ENCODE peak calls at places on chromosomes 1 and 21, in ten cellular contexts. C, K, Q, V, O, P, G, T, X and F are unnamed samples.

GRCh38 chr1:109295712-109296415 is 10.9 kb downstream of the MYBPHL start:
- DNase-seq in C (no peak), K (no peak), Q (no peak), V (no peak), O (no peak), P (no peak), G (no peak), T (no peak), X (no peak), F (no peak)

GRCh38 chr21:43864313-43864805 is 664 bp upstream of the AGPAT3 start:
- DNase-seq in C (no peak), K (peak; percentile 71), Q (no peak), V (peak; percentile 56), O (peak; percentile 16), P (peak; percentile 33), G (peak; percentile 79), T (peak; percentile 76), X (peak; percentile 51), F (peak; percentile 29)

GRCh38 chr1:183879966-183880365 is 75.0 kb downstream of the RGL1 start:
- DNase-seq in C (no peak), K (no peak), Q (no peak), V (no peak), O (no peak), P (no peak), G (no peak), T (no peak), X (no peak), F (no peak)

GRCh38 chr1:202131956-202132821 is 9.5 kb downstream of the GPR37L1 start:
- DNase-seq in C (peak; percentile 63), K (no peak), Q (no peak), V (no peak), O (no peak), P (no peak), G (peak; percentile 76), T (peak; percentile 38), X (peak; percentile 77), F (no peak)

GRCh38 chr21:24118738-24119470 is 1488.4 kb downstream of the MRPL39 start:
- DNase-seq in C (no peak), K (no peak), Q (no peak), V (no peak), O (peak; percentile 65), P (no peak), G (no peak), T (no peak), X (no peak), F (no peak)

GRCh38 chr21:45622416-45623097 is 21.0 kb upstream of the PCBP3 start:
- DNase-seq in C (no peak), K (no peak), Q (no peak), V (no peak), O (no peak), P (no peak), G (no peak), T (no peak), X (no peak), F (no peak)

GRCh38 chr1:2925923-2926322 is 95.3 kb upstream of the ACTRT2 start:
- DNase-seq in C (no peak), K (no peak), Q (no peak), V (no peak), O (no peak), P (no peak), G (no peak), T (no peak), X (peak; percentile 38), F (no peak)

GRCh38 chr1:201376464-201377374 is 761 bp downstream of the TNNT2 start:
- DNase-seq in C (no peak), K (peak; percentile 42), Q (no peak), V (no peak), O (peak; percentile 46), P (peak; percentile 44), G (no peak), T (peak; percentile 47), X (no peak), F (no peak)

GRCh38 chr1:151986501-151987190 is 7.0 kb downstream of the S100A10 start:
- DNase-seq in C (no peak), K (no peak), Q (no peak), V (no peak), O (no peak), P (no peak), G (no peak), T (no peak), X (no peak), F (no peak)
- H3K4me1 ChIP-seq in C (peaks cover 100% of the 10 kb centered on the region), K (peaks cover 31% of the 10 kb centered on the region), Q (peaks cover 92% of the 10 kb centered on the region), V (peaks cover 4% of the 10 kb centered on the region), O (peaks cover 17% of the 10 kb centered on the region), P (peaks cover 6% of the 10 kb centered on the region), G (peaks cover 76% of the 10 kb centered on the region), T (peaks cover 42% of the 10 kb centered on the region), X (peaks cover 53% of the 10 kb centered on the region), F (peaks cover 71% of the 10 kb centered on the region)

DNA sequence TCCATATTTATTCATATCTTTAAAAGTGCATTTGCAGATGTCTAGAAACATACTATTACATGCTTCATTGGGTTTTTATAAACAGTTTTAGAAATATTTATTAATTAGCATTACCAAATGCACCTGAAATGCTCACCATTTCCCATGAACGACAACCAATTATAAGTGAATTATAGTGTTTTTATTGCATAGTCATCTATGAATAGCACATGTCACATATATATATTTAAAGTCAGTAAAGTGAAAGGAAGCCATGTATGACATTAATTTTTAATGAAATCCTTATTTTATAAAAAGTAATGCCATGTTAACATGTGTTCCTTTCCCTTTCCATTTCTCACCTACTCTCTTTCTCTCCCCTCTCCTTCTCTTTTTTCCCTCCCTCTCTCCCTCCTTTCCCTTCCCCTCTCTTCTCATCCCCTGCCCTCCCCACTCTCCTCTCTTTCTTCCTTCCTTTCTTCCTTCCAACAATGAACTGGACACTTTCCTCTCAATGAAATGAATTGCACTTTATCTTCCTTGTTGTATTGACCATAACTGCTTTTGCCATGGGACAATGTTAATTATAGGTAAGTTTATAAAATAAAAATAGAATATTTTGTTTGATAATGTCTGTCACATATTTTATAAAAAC is 179.3 kb downstream of the NCAM2 start:
- DNase-seq in C (no peak), K (no peak), Q (no peak), V (no peak), O (no peak), P (no peak), G (no peak), T (no peak), X (no peak), F (no peak)
- H3K9me3 ChIP-seq in C (no peaks in the 10 kb centered on the region), K (no peaks in the 10 kb centered on the region), Q (no peaks in the 10 kb centered on the region), V (no peaks in the 10 kb centered on the region), O (no peaks in the 10 kb centered on the region), P (no peaks in the 10 kb centered on the region), G (no peaks in the 10 kb centered on the region), T (no peaks in the 10 kb centered on the region), X (no peaks in the 10 kb centered on the region), F (no peaks in the 10 kb centered on the region)

GRCh38 chr21:36698160-36699025 is 522 bp upstream of the SIM2 start:
- DNase-seq in C (no peak), K (no peak), Q (no peak), V (no peak), O (peak; percentile 15), P (no peak), G (no peak), T (no peak), X (peak; percentile 25), F (no peak)

GRCh38 chr21:36699546-36700294 is 805 bp downstream of the SIM2 start:
- DNase-seq in C (no peak), K (no peak), Q (no peak), V (no peak), O (no peak), P (no peak), G (no peak), T (no peak), X (no peak), F (no peak)

GRCh38 chr21:36700295-36700960 is 1.5 kb downstream of the SIM2 start:
- DNase-seq in C (no peak), K (no peak), Q (no peak), V (no peak), O (no peak), P (no peak), G (no peak), T (no peak), X (no peak), F (no peak)

GRCh38 chr21:36697473-36698159 is 1.3 kb upstream of the SIM2 start:
- DNase-seq in C (no peak), K (no peak), Q (no peak), V (no peak), O (no peak), P (no peak), G (no peak), T (no peak), X (no peak), F (no peak)

DNA sequence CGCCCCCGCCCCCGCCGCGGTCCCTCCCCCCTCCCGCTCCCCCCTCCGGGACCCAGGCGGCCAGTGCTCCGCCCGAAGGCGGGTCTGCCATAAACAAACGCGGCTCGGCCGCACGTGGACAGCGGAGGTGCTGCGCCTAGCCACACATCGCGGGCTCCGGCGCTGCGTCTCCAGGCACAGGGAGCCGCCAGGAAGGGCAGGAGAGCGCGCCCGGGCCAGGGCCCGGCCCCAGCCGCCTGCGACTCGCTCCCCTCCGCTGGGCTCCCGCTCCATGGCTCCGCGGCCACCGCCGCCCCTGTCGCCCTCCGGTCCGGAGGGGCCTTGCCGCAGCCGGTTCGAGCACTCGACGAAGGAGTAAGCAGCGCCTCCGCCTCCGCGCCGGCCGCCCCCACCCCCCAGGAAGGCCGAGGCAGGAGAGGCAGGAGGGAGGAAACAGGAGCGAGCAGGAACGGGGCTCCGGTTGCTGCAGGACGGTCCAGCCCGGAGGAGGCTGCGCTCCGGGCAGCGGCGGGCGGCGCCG is at the start of gene SIM2:
- DNase-seq in C (no peak), K (no peak), Q (no peak), V (no peak), O (peak; percentile 52), P (peak; percentile 32), G (no peak), T (no peak), X (no peak), F (no peak)
- H3K4me3 ChIP-seq in C (peak within 1 kb of the TSS; percentile 51), K (peak within 1 kb of the TSS; percentile 30), Q (peak within 1 kb of the TSS; percentile 57), V (peak within 1 kb of the TSS; percentile 12), O (peak within 1 kb of the TSS; percentile 57), P (peak within 1 kb of the TSS; percentile 37), G (peak within 1 kb of the TSS; percentile 44), T (peak within 1 kb of the TSS; percentile 47), X (peak within 1 kb of the TSS; percentile 50), F (no peak within 1 kb of the TSS)

GRCh38 chr1:203289281-203289981 is 15.9 kb upstream of the BTG2 start:
- DNase-seq in C (no peak), K (peak; percentile 66), Q (no peak), V (peak; percentile 88), O (no peak), P (no peak), G (peak; percentile 72), T (peak; percentile 77), X (peak; percentile 64), F (peak; percentile 93)

GRCh38 chr1:203287109-203287893 is 18.0 kb upstream of the BTG2 start:
- DNase-seq in C (no peak), K (peak; percentile 84), Q (no peak), V (peak; percentile 90), O (no peak), P (peak; percentile 71), G (peak; percentile 79), T (peak; percentile 82), X (peak; percentile 71), F (peak; percentile 84)

GRCh38 chr1:203287896-203288295 is 17.4 kb upstream of the BTG2 start:
- DNase-seq in C (no peak), K (no peak), Q (no peak), V (no peak), O (no peak), P (no peak), G (no peak), T (no peak), X (no peak), F (no peak)

GRCh38 chr1:203289982-203290260 is 15.4 kb upstream of the BTG2 start:
- DNase-seq in C (no peak), K (no peak), Q (no peak), V (no peak), O (no peak), P (no peak), G (no peak), T (no peak), X (no peak), F (no peak)

GRCh38 chr1:203288351-203288894 is 16.9 kb upstream of the BTG2 start:
- DNase-seq in C (no peak), K (no peak), Q (no peak), V (no peak), O (no peak), P (no peak), G (no peak), T (no peak), X (no peak), F (no peak)
- H3K4me1 ChIP-seq in C (peaks cover 65% of the 10 kb centered on the region), K (peaks cover 49% of the 10 kb centered on the region), Q (no peaks in the 10 kb centered on the region), V (peaks cover 17% of the 10 kb centered on the region), O (peaks cover 9% of the 10 kb centered on the region), P (peaks cover 47% of the 10 kb centered on the region), G (peaks cover 75% of the 10 kb centered on the region), T (peaks cover 77% of the 10 kb centered on the region), X (peaks cover 73% of the 10 kb centered on the region), F (peaks cover 61% of the 10 kb centered on the region)